ENCODE peak calls at places on chromosomes 4 and X, in eight cellular contexts. A, S, N, Y, F, Q, R and O are unnamed samples.

GRCh38 chrX:1535241-1536041 is 1.5 kb downstream of the P2RY8 start:
- DNase-seq in A (no peak), S (no peak), N (no peak), Y (no peak), F (peak; percentile 65), Q (no peak), R (no peak), O (no peak)

GRCh38 chr4:75834095-75834771 is 68.0 kb downstream of the PPEF2 start:
- DNase-seq in A (no peak), S (no peak), N (no peak), Y (no peak), F (no peak), Q (no peak), R (no peak), O (no peak)

GRCh38 chrX:129641941-129642340 is 12.8 kb downstream of the APLN start:
- DNase-seq in A (no peak), S (no peak), N (peak; percentile 33), Y (no peak), F (no peak), Q (no peak), R (no peak), O (no peak)

GRCh38 chr4:48902266-48902665 is 4.3 kb downstream of the OCIAD2 start:
- DNase-seq in A (no peak), S (no peak), N (no peak), Y (no peak), F (no peak), Q (no peak), R (no peak), O (no peak)

GRCh38 chr4:117085185-117085701 is at the start of gene TRAM1L1:
- DNase-seq in A (peak; percentile 89), S (peak; percentile 44), N (peak; percentile 65), Y (peak; percentile 76), F (no peak), Q (peak; percentile 81), R (peak; percentile 65), O (peak; percentile 87)

GRCh38 chr4:69749771-69750170 is 10.6 kb downstream of the SULT1B1 start:
- DNase-seq in A (no peak), S (no peak), N (no peak), Y (no peak), F (no peak), Q (no peak), R (no peak), O (no peak)

GRCh38 chr4:103018391-103019318 is 850 bp downstream of the SLC9B1 start:
- DNase-seq in A (no peak), S (peak; percentile 40), N (no peak), Y (no peak), F (no peak), Q (no peak), R (peak; percentile 29), O (no peak)

GRCh38 chr4:76219299-76220055 is 5.9 kb upstream of the SCARB2 start:
- DNase-seq in A (no peak), S (no peak), N (no peak), Y (no peak), F (no peak), Q (no peak), R (peak; percentile 35), O (no peak)

GRCh38 chr4:118927976-118928375 is 39.3 kb downstream of the SYNPO2 start:
- DNase-seq in A (no peak), S (peak; percentile 70), N (peak; percentile 38), Y (no peak), F (no peak), Q (peak; percentile 21), R (no peak), O (no peak)

GRCh38 chr4:30948653-30949052 is 228.5 kb downstream of the PCDH7 start:
- DNase-seq in A (no peak), S (no peak), N (no peak), Y (no peak), F (no peak), Q (no peak), R (no peak), O (no peak)

GRCh38 chrX:97131886-97132285 is 248.2 kb downstream of the RPA4 start:
- DNase-seq in A (no peak), S (no peak), N (no peak), Y (no peak), F (no peak), Q (no peak), R (no peak), O (no peak)

GRCh38 chrX:37906357-37906756 is 59.0 kb upstream of the DYNLT3 start:
- DNase-seq in A (no peak), S (no peak), N (no peak), Y (no peak), F (no peak), Q (no peak), R (no peak), O (no peak)

GRCh38 chr4:166174717-166175510 is 301.9 kb downstream of the TLL1 start:
- DNase-seq in A (no peak), S (no peak), N (no peak), Y (no peak), F (no peak), Q (no peak), R (no peak), O (no peak)

GRCh38 chrX:42837747-42838146 is 59.8 kb upstream of the PPP1R2C start:
- DNase-seq in A (no peak), S (no peak), N (no peak), Y (no peak), F (no peak), Q (no peak), R (no peak), O (no peak)

GRCh38 chr4:77697860-77698599 is 92.4 kb downstream of the CXCL13 start:
- DNase-seq in A (no peak), S (no peak), N (no peak), Y (peak; percentile 13), F (no peak), Q (peak; percentile 43), R (peak; percentile 62), O (peak; percentile 37)

GRCh38 chr4:5638316-5638715 is 70.0 kb downstream of the EVC2 start:
- DNase-seq in A (no peak), S (no peak), N (no peak), Y (no peak), F (no peak), Q (no peak), R (no peak), O (no peak)

GRCh38 chrX:41335590-41336331 is 1.8 kb downstream of the DDX3X start:
- DNase-seq in A (no peak), S (no peak), N (no peak), Y (no peak), F (no peak), Q (no peak), R (no peak), O (no peak)

GRCh38 chrX:41336447-41336846 is 2.5 kb downstream of the DDX3X start:
- DNase-seq in A (no peak), S (no peak), N (no peak), Y (no peak), F (no peak), Q (no peak), R (no peak), O (no peak)

GRCh38 chrX:41338422-41338821 is 4.5 kb downstream of the DDX3X start:
- DNase-seq in A (no peak), S (no peak), N (no peak), Y (no peak), F (no peak), Q (no peak), R (no peak), O (no peak)

GRCh38 chrX:41337140-41337539 is 3.2 kb downstream of the DDX3X start:
- DNase-seq in A (no peak), S (no peak), N (no peak), Y (no peak), F (no peak), Q (no peak), R (no peak), O (no peak)

DNA sequence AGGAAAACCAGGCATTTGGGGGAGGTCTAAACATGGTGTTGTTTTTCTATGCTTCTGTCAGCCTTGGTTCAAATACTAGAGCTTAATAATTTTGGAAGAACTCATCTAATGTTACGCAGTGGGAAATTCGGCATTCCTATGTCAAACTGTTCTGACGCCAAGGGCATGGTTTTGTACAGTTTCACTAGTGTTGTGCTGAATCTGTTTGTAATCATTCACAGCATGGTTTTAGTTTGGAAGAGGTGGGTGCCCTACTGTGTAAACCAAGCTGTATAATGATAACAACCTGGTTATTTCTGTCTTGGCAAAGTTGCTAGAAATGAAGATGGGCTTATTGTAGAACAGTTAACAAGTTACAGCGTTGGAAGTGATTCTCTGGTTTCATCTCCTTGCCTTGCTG is 5.2 kb downstream of the DDX3X start:
- DNase-seq in A (no peak), S (no peak), N (no peak), Y (no peak), F (no peak), Q (no peak), R (no peak), O (no peak)
- H3K36me3 ChIP-seq in A (peaks cover 46% of the 10 kb centered on the region), S (no peaks in the 10 kb centered on the region), N (peaks cover 2% of the 10 kb centered on the region), Y (peaks cover 36% of the 10 kb centered on the region), F (peaks cover 39% of the 10 kb centered on the region), Q (peaks cover 33% of the 10 kb centered on the region), R (no peaks in the 10 kb centered on the region), O (peaks cover 12% of the 10 kb centered on the region)

GRCh38 chr4:153595894-153596601 is 88.0 kb upstream of the TLR2 start:
- DNase-seq in A (no peak), S (no peak), N (no peak), Y (no peak), F (no peak), Q (no peak), R (no peak), O (no peak)
- H3K36me3 ChIP-seq in A (peaks cover 24% of the 10 kb centered on the region), S (no peaks in the 10 kb centered on the region), N (peaks cover 5% of the 10 kb centered on the region), Y (peaks cover 8% of the 10 kb centered on the region), F (peaks cover 72% of the 10 kb centered on the region), Q (no peaks in the 10 kb centered on the region), R (no peaks in the 10 kb centered on the region), O (no peaks in the 10 kb centered on the region)

DNA sequence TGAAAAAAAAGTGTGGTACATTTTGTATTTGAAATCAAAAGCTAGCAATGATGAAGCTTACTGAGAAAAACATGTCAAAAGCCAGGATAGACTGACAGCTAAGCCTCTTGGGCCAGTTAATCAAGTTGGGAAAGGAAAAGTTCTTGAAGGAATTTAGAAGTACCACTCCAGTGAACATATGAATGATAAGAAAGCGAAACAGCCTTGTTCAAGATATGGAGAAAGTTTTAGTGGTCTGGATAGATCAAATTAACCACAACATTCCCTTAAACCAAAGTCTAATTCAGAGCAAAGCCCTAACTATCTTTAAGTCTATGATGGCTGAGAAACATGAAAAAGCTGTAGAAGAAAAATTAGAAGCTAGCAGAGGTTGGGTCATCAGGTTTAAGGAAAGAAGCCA is 268.3 kb downstream of the PDHA2 start:
- DNase-seq in A (no peak), S (no peak), N (no peak), Y (no peak), F (no peak), Q (no peak), R (no peak), O (no peak)
- H3K36me3 ChIP-seq in A (no peaks in the 10 kb centered on the region), S (no peaks in the 10 kb centered on the region), N (no peaks in the 10 kb centered on the region), Y (no peaks in the 10 kb centered on the region), F (no peaks in the 10 kb centered on the region), Q (no peaks in the 10 kb centered on the region), R (no peaks in the 10 kb centered on the region), O (no peaks in the 10 kb centered on the region)

DNA sequence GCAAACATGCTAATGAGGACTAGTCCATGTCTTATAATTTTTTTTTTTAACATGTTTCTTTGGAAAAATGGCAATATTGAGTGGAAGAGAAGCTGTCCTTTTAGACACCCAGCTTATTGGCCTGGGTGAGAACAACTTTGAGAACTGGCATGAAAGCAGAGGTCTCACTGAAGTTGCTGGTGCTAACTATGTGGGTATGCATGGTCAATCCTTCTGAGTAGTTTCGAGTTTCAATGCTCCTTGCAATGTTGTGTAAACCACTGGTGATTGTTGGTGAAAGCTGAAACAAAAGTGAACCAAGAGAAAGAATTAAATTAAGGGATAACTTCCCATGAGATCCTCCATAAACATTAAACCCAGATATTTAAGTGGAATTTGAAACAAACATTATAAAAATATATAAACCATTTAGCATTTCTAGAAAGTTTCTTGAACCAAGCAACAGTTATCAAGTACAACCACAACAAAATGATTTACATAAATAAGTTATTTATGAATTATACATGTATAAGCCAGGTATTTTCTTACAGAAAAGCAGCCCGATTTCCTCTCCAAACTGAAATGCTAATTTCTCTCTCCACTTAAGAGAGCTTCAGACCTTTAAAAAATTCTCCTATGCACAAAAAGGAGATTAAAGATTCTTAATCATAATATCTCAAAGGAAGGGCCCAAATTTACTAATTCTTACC is 20.5 kb upstream of the SCD5 start:
- DNase-seq in A (no peak), S (no peak), N (no peak), Y (no peak), F (no peak), Q (no peak), R (no peak), O (no peak)
- H3K36me3 ChIP-seq in A (peaks cover 72% of the 10 kb centered on the region), S (no peaks in the 10 kb centered on the region), N (peaks cover 8% of the 10 kb centered on the region), Y (peaks cover 30% of the 10 kb centered on the region), F (peaks cover 34% of the 10 kb centered on the region), Q (peaks cover 53% of the 10 kb centered on the region), R (peaks cover 12% of the 10 kb centered on the region), O (peaks cover 9% of the 10 kb centered on the region)